ENCODE peak calls at places on chromosome 7, in ten cellular contexts. N, S, R, P, D, T, B, Y, W and F are unnamed samples.

GRCh38 chr7:37440738-37441404 is 7.8 kb downstream of the ELMO1 start:
- DNase-seq in Y (no peak), S (peak), T (no peak), R (no peak), D (no peak), W (no peak), B (no peak), N (no peak), P (no peak), F (no peak)

GRCh38 chr7:18496336-18496700 is 769 bp downstream of the HDAC9 start:
- DNase-seq in P (no peak), R (no peak), W (no peak), S (no peak), B (no peak), D (no peak), Y (no peak), T (no peak), N (no peak), F (peak)

GRCh38 chr7:91941450-91941849 is 788 bp downstream of the AKAP9 start:
- DNase-seq in T (peak), P (peak), B (peak), N (no peak), Y (peak), D (no peak), S (peak), W (peak), R (no peak), F (peak)

GRCh38 chr7:38283107-38283506 is 9.7 kb upstream of the TARP start:
- DNase-seq in P (no peak), S (no peak), Y (no peak), R (no peak), T (no peak), W (peak), N (no peak), D (no peak), B (no peak), F (no peak)

GRCh38 chr7:57176928-57177635 is 44.8 kb upstream of the ZNF479 start:
- DNase-seq in P (no peak), B (no peak), W (no peak), R (peak), N (no peak), D (no peak), S (no peak), Y (no peak), T (no peak), F (no peak)

GRCh38 chr7:109745677-109746410 is 1176.2 kb downstream of the DNAJB9 start:
- DNase-seq in W (no peak), Y (no peak), B (no peak), N (no peak), T (no peak), R (no peak), S (no peak), P (no peak), D (no peak), F (no peak)

GRCh38 chr7:38703093-38703492 is 71.9 kb upstream of the AMPH start:
- DNase-seq in B (no peak), R (no peak), N (no peak), T (no peak), Y (no peak), D (no peak), S (no peak), P (no peak), W (no peak), F (no peak)

GRCh38 chr7:112185005-112185834 is 21.0 kb downstream of the DOCK4 start:
- DNase-seq in W (no peak), P (no peak), B (no peak), N (no peak), S (no peak), Y (no peak), R (no peak), D (no peak), T (no peak), F (peak)

GRCh38 chr7:41436139-41436538 is 266.8 kb downstream of the INHBA start:
- DNase-seq in P (no peak), R (no peak), S (no peak), W (no peak), Y (no peak), N (no peak), D (no peak), T (no peak), B (no peak), F (no peak)

GRCh38 chr7:98617051-98617959 is at the start of gene NPTX2:
- DNase-seq in P (peak), Y (peak), T (peak), S (peak), R (peak), B (peak), D (no peak), W (no peak), N (peak), F (peak)

GRCh38 chr7:97845622-97846203 is 26.5 kb downstream of the ASNS start:
- DNase-seq in P (peak), W (peak), S (peak), D (no peak), N (no peak), B (peak), R (no peak), T (peak), Y (no peak), F (peak)

GRCh38 chr7:100080895-100081534 is 508 bp downstream of the ZNF3 start:
- DNase-seq in D (no peak), W (no peak), S (no peak), B (no peak), Y (no peak), P (peak), R (no peak), N (no peak), T (peak), F (no peak)

GRCh38 chr7:121562274-121562673 is 166.2 kb upstream of the FAM3C start:
- DNase-seq in N (no peak), P (no peak), Y (no peak), S (no peak), T (peak), R (no peak), B (no peak), W (no peak), D (no peak), F (no peak)

GRCh38 chr7:105429746-105430612 is 41.3 kb upstream of the SRPK2 start:
- DNase-seq in T (peak), S (peak), B (peak), N (peak), P (peak), W (peak), R (no peak), Y (no peak), D (peak), F (no peak)

GRCh38 chr7:44196450-44196872 is 4.3 kb upstream of the YKT6 start:
- DNase-seq in W (peak), T (peak), D (no peak), S (peak), R (peak), B (peak), Y (no peak), P (peak), N (peak), F (no peak)

GRCh38 chr7:110877086-110877485 is 213.8 kb upstream of the LRRN3 start:
- DNase-seq in D (no peak), P (no peak), R (no peak), B (no peak), W (no peak), Y (no peak), S (peak), T (no peak), N (no peak), F (no peak)

GRCh38 chr7:155299539-155300202 is 2.0 kb downstream of the INSIG1 start:
- DNase-seq in N (no peak), D (no peak), P (peak), T (peak), B (no peak), R (no peak), W (peak), Y (no peak), S (no peak), F (no peak)

GRCh38 chr7:92976931-92977330 is 140.6 kb upstream of the CDK6 start:
- DNase-seq in T (no peak), P (no peak), D (no peak), W (no peak), B (no peak), S (no peak), N (no peak), Y (no peak), R (no peak), F (no peak)

GRCh38 chr7:114708646-114709045 is 213.2 kb upstream of the MDFIC start:
- DNase-seq in W (no peak), T (no peak), N (peak), R (no peak), B (no peak), S (peak), Y (no peak), P (no peak), D (no peak), F (no peak)

GRCh38 chr7:22280031-22280430 is 76.9 kb downstream of the RAPGEF5 start:
- DNase-seq in T (no peak), Y (no peak), R (no peak), S (no peak), W (no peak), D (no peak), N (no peak), P (no peak), B (no peak), F (no peak)

GRCh38 chr7:101017099-101017777 is 2.6 kb upstream of the MUC17 start:
- DNase-seq in Y (peak), P (peak), W (peak), D (peak), T (peak), R (no peak), N (peak), B (peak), S (peak), F (no peak)

GRCh38 chr7:38070718-38071117 is 107.3 kb upstream of the STARD3NL start:
- DNase-seq in S (peak), T (peak), Y (no peak), D (no peak), W (peak), P (peak), N (peak), R (no peak), B (peak), F (no peak)

GRCh38 chr7:101390901-101391301 is 28.2 kb downstream of the COL26A1 start:
- DNase-seq in R (no peak), S (peak), D (no peak), T (no peak), P (peak), B (no peak), W (peak), Y (peak), N (peak), F (peak)

GRCh38 chr7:33762903-33763295 is 142.4 kb upstream of the BMPER start:
- DNase-seq in D (no peak), Y (no peak), N (no peak), W (no peak), S (no peak), R (no peak), B (no peak), P (no peak), T (no peak), F (no peak)

GRCh38 chr7:112571852-112572607 is 91.2 kb downstream of the LSMEM1 start:
- DNase-seq in B (no peak), T (peak), S (no peak), Y (no peak), W (no peak), D (no peak), R (no peak), N (no peak), P (peak), F (no peak)

GRCh38 chr7:44637788-44638594 is 31.6 kb downstream of the OGDH start:
- DNase-seq in B (peak), P (no peak), R (no peak), D (peak), N (no peak), Y (no peak), T (no peak), W (peak), S (peak), F (peak)

GRCh38 chr7:124550036-124550435 is 215.6 kb downstream of the GPR37 start:
- DNase-seq in D (no peak), R (no peak), N (no peak), W (no peak), S (no peak), Y (no peak), T (no peak), P (no peak), B (peak), F (no peak)

GRCh38 chr7:79308176-79308575 is 145.3 kb downstream of the MAGI2 start:
- DNase-seq in T (no peak), R (no peak), Y (no peak), B (no peak), D (no peak), W (no peak), P (peak), N (no peak), S (no peak), F (no peak)

GRCh38 chr7:47506716-47507354 is 75.1 kb downstream of the TNS3 start:
- DNase-seq in D (no peak), B (no peak), P (no peak), T (no peak), S (no peak), W (no peak), Y (no peak), N (no peak), R (no peak), F (no peak)

GRCh38 chr7:106112972-106113421 is 885 bp upstream of the SYPL1 start:
- DNase-seq in B (no peak), D (no peak), S (no peak), T (no peak), P (no peak), W (no peak), N (no peak), Y (no peak), R (no peak), F (no peak)